ENCODE peak calls at places on chromosome 21, in seven cellular contexts. L is body of pancreas, C is NB4, I is cardiac muscle cell, M is neural progenitor cell, V is suprapubic skin, Z is ovary. X is an unnamed sample.

GRCh38 chr21:35602811-35603210 is 457.5 kb downstream of the SETD4 start:
- DNase-seq in L (no peak), C (peak), I (no peak), M (no peak), V (no peak), Z (no peak), X (no peak)

GRCh38 chr21:46171585-46171984 is 12.7 kb downstream of the SPATC1L start:
- DNase-seq in L (no peak), C (no peak), I (peak), M (no peak), V (peak), Z (no peak), X (no peak)

GRCh38 chr21:14213164-14213563 is 2.4 kb upstream of the LIPI start:
- DNase-seq in L (no peak), C (no peak), I (no peak), M (no peak), V (no peak), Z (no peak), X (no peak)

GRCh38 chr21:16070207-16070651 is 340.4 kb downstream of the USP25 start:
- DNase-seq in L (no peak), C (no peak), I (no peak), M (no peak), V (no peak), Z (no peak), X (peak)

GRCh38 chr21:40487406-40487805 is 359.6 kb downstream of the DSCAM start:
- DNase-seq in L (no peak), C (no peak), I (no peak), M (no peak), V (no peak), Z (no peak), X (no peak)

GRCh38 chr21:25639922-25640670 is 1.0 kb downstream of the JAM2 start:
- DNase-seq in L (peak), C (no peak), I (no peak), M (peak), V (peak), Z (peak), X (peak)

GRCh38 chr21:35227774-35228173 is 178.7 kb upstream of the RUNX1 start:
- DNase-seq in L (no peak), C (no peak), I (no peak), M (no peak), V (no peak), Z (no peak), X (no peak)

GRCh38 chr21:14713109-14713508 is 167.0 kb upstream of the SAMSN1 start:
- DNase-seq in L (no peak), C (no peak), I (no peak), M (no peak), V (no peak), Z (no peak), X (no peak)

GRCh38 chr21:15730484-15731242 is 881 bp downstream of the USP25 start:
- DNase-seq in L (no peak), C (no peak), I (no peak), M (no peak), V (no peak), Z (no peak), X (no peak)

DNA sequence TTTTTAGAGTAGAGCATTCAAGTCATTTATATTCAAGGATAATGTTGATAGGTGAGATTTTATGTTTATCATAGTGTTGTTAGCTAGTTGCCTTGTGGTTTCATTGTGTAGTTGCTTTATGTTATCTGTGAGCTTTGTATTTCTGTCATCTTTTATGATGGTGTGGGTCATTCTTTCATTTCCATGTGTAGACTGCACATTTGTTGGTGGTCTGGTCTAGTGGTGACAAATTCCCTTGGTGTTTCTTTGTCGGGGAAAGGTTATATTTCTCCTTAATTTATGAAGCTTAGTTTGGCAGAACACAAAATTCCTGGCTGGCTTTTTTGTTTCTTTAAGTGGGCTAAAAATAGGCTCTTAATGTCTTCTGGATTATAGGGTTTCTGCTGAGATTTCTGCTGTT is 347.2 kb upstream of the ADAMTS5 start:
- DNase-seq in L (no peak), C (no peak), I (no peak), M (no peak), V (no peak), Z (no peak), X (no peak)
- TF ChIP-seq CTCF in L (no peak), C (no peak), I (no peak), M (no peak), V (no peak), Z (no peak), X (no peak)

GRCh38 chr21:44082648-44083436 is 24.4 kb upstream of the PWP2 start:
- DNase-seq in L (no peak), C (no peak), I (no peak), M (no peak), V (peak), Z (no peak), X (no peak)
- H3K4me3 ChIP-seq in L (no peak), C (no peak), I (no peak), M (no peak), V (no peak), Z (no peak), X (no peak)

GRCh38 chr21:29298348-29299045 is at the start of gene BACH1:
- DNase-seq in L (peak), C (peak), I (peak), M (peak), V (peak), Z (peak), X (peak)
- TF ChIP-seq CTCF in L (peak), C (no peak), I (peak), M (peak), V (peak), Z (no peak), X (peak)

GRCh38 chr21:42154237-42155044 is 64.5 kb upstream of the ABCG1 start:
- DNase-seq in L (no peak), C (no peak), I (no peak), M (no peak), V (peak), Z (no peak), X (no peak)
- H3K4me3 ChIP-seq in L (no peak), C (no peak), I (no peak), M (no peak), V (no peak), Z (no peak), X (no peak)

DNA sequence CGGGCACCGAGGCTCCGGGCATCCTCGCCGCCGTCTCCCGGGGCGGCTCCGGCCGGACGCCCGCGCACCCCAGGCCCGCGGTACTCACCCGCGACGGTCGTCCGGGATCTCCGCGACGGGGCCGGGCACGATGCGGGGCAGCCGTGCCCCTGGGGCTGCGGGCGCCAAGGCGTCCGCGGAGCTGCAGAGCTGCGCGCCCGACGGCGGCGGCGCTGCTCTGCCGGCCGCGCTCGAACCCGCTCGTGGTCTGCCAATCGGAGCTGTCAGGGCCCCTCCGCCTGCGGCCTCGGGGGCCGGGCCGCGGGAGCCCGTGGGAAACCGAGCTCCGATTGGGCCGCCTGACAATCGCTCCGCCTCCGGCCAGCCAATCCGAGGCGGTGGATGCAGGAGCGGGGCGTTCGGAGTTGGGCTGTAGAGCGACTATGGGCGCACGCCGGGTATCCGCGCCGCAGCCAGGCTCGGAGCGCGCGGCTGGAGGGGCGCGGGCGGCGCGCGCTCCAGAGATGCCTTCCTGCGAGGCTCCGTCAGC is 100.6 kb upstream of the SOD1 start:
- DNase-seq in L (peak), C (peak), I (peak), M (peak), V (no peak), Z (peak), X (peak)
- TF ChIP-seq CTCF in L (no peak), C (no peak), I (peak), M (peak), V (peak), Z (no peak), X (no peak)

GRCh38 chr21:17819114-17819877 is at the start of gene C21orf91:
- DNase-seq in L (peak), C (peak), I (peak), M (peak), V (peak), Z (peak), X (peak)

GRCh38 chr21:17818158-17819113 is 720 bp downstream of the C21orf91 start:
- DNase-seq in L (peak), C (peak), I (peak), M (peak), V (no peak), Z (no peak), X (peak)

DNA sequence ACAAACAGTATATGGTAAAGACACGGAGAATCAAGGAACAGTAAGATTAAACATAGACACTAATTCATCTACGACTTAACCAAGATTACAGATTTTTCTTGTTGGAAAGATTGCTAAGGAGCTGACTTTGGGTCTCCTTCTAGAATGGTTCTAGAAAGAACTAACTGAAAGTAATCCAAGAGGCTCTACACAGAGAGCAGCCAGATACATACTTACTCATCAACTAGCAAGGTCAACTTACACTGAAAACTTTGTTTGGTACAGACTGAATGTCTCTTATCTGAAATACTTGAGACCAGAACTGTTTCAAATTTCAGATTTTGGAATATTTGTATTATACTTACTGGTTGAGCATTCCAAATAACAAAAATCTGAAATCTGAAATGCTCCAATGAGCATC is 5.8 kb downstream of the C21orf91 start:
- DNase-seq in L (no peak), C (no peak), I (no peak), M (no peak), V (no peak), Z (no peak), X (no peak)
- H3K4me3 ChIP-seq in L (no peak), C (no peak), I (no peak), M (no peak), V (no peak), Z (no peak), X (no peak)

DNA sequence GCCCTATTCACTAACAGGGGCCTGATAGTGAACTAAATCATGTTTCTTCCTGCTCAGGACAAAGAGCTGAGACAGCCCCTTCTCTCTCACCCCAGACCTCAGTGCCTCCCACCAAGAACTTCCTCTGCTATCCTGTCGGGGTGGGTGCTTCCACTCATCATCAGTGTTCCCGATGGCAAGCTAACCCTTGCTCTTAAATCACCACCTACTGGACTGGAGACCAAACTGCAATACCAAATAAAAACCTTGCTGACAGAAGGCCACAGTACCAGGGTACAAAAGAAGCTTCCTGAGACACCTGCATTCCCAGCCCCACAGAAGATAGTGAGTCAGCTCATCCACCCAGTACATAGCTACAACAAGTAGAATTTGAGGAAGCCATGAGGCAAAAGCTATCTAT is 799.5 kb downstream of the LTN1 start:
- DNase-seq in L (no peak), C (peak), I (no peak), M (no peak), V (no peak), Z (no peak), X (no peak)
- TF ChIP-seq CTCF in L (no peak), C (no peak), I (no peak), M (peak), V (no peak), Z (no peak), X (no peak)

X was measured in foreskin fibroblast.